ENCODE peak calls at places on chromosomes 13 and 19, in eight cellular contexts. G is cardiac fibroblast, Z is endothelial cell, Y is esophagus muscularis mucosa, X is heart right ventricle, U is GM20000, R is hepatocyte, C is left ventricle myocardium inferior. I is an unnamed sample.

GRCh38 chr19:17996826-17997316 is 11.1 kb upstream of the ARRDC2 start:
- DNase-seq in Y (peak), X (peak), R (peak), G (peak), U (peak), Z (peak), C (peak), I (peak)

GRCh38 chr19:44856438-44857083 is 10.5 kb downstream of the NECTIN2 start:
- DNase-seq in R (no peak), U (no peak), G (peak), Y (no peak), C (peak), Z (no peak), X (no peak), I (no peak)

GRCh38 chr19:46623915-46624502 is 880 bp downstream of the PTGIR start:
- DNase-seq in Y (no peak), X (no peak), U (no peak), C (no peak), G (no peak), Z (no peak), R (no peak), I (no peak)

GRCh38 chr19:12090807-12091206 is 26.3 kb downstream of the ZNF844 start:
- DNase-seq in X (peak), Z (no peak), Y (peak), G (peak), C (peak), U (peak), R (peak), I (peak)

GRCh38 chr13:29292045-29292444 is 303.4 kb downstream of the SLC7A1 start:
- DNase-seq in X (no peak), R (no peak), Z (no peak), U (no peak), C (no peak), Y (no peak), G (no peak), I (peak)

GRCh38 chr13:52599037-52599852 is 43.0 kb upstream of the HNRNPA1L2 start:
- DNase-seq in R (no peak), Y (no peak), U (no peak), X (no peak), Z (peak), C (no peak), G (peak), I (peak)

GRCh38 chr13:80054806-80055205 is 286.1 kb downstream of the SPRY2 start:
- DNase-seq in Y (no peak), U (no peak), X (no peak), R (no peak), C (no peak), G (peak), Z (no peak), I (no peak)

GRCh38 chr19:47240996-47241918 is 10.3 kb upstream of the BBC3 start:
- DNase-seq in R (peak), Y (no peak), C (peak), U (peak), Z (peak), X (peak), G (peak), I (peak)

GRCh38 chr19:17797397-17798201 is 2.7 kb downstream of the B3GNT3 start:
- DNase-seq in R (peak), Y (no peak), Z (no peak), X (no peak), G (peak), U (no peak), C (no peak), I (peak)

GRCh38 chr13:49464621-49465325 is 20.7 kb downstream of the SETDB2 start:
- DNase-seq in Z (no peak), Y (no peak), X (no peak), G (no peak), U (no peak), R (no peak), C (no peak), I (no peak)

GRCh38 chr19:5850743-5851293 is 431 bp downstream of the FUT3 start:
- DNase-seq in Y (no peak), G (peak), R (no peak), U (no peak), Z (no peak), X (no peak), C (no peak), I (no peak)

GRCh38 chr19:4318460-4318859 is 14.1 kb downstream of the FSD1 start:
- DNase-seq in C (no peak), Z (no peak), G (no peak), Y (no peak), U (no peak), R (no peak), X (no peak), I (no peak)

GRCh38 chr13:39870197-39870746 is 214.8 kb downstream of the COG6 start:
- DNase-seq in U (no peak), Z (no peak), X (no peak), G (peak), Y (no peak), R (no peak), C (no peak), I (no peak)

GRCh38 chr19:3125900-3126524 is 9.8 kb upstream of the GNA15 start:
- DNase-seq in R (peak), G (peak), C (peak), X (peak), Y (no peak), U (peak), Z (peak), I (peak)

GRCh38 chr13:110097013-110097412 is 209.9 kb downstream of the COL4A1 start:
- DNase-seq in Z (no peak), Y (no peak), R (no peak), U (no peak), C (no peak), G (no peak), X (no peak), I (no peak)

GRCh38 chr19:57055956-57056355 is 63.8 kb upstream of the USP29 start:
- DNase-seq in X (no peak), R (no peak), Y (no peak), U (no peak), Z (no peak), G (no peak), C (no peak), I (no peak)

GRCh38 chr13:108878732-108879131 is 249.3 kb downstream of the MYO16 start:
- DNase-seq in X (no peak), C (no peak), U (no peak), R (no peak), Y (peak), Z (no peak), G (no peak), I (no peak)

GRCh38 chr19:55370305-55370988 is at the start of gene IL11:
- DNase-seq in X (no peak), C (no peak), Y (no peak), Z (no peak), U (no peak), R (peak), G (peak), I (peak)

GRCh38 chr13:106612688-106613087 is 44.8 kb upstream of the ARGLU1 start:
- DNase-seq in C (peak), Y (no peak), U (no peak), R (peak), X (peak), G (peak), Z (no peak), I (no peak)

GRCh38 chr13:109744512-109745051 is 41.8 kb downstream of the IRS2 start:
- DNase-seq in Z (no peak), U (no peak), Y (no peak), G (peak), X (no peak), R (peak), C (peak), I (no peak)

GRCh38 chr19:13162749-13163608 is 12.8 kb downstream of the IER2 start:
- DNase-seq in G (peak), Z (peak), X (peak), U (peak), R (peak), C (peak), Y (peak), I (peak)

GRCh38 chr19:50908311-50908710 is 2.9 kb downstream of the KLK4 start:
- DNase-seq in X (no peak), Z (no peak), C (no peak), Y (no peak), R (no peak), U (no peak), G (no peak), I (no peak)

GRCh38 chr13:32390048-32390447 is 37.9 kb downstream of the N4BP2L1 start:
- DNase-seq in X (no peak), U (peak), Y (no peak), R (no peak), C (no peak), Z (no peak), G (no peak), I (no peak)

GRCh38 chr13:110136660-110137585 is 170.0 kb downstream of the COL4A1 start:
- DNase-seq in X (no peak), U (peak), R (no peak), G (no peak), C (no peak), Y (peak), Z (no peak), I (peak)

GRCh38 chr13:40187324-40187795 is 479.1 kb downstream of the FOXO1 start:
- DNase-seq in X (no peak), C (no peak), U (no peak), R (no peak), Z (no peak), G (no peak), Y (no peak), I (no peak)

GRCh38 chr19:44644391-44645016 is 794 bp downstream of the PVR start:
- DNase-seq in X (no peak), Y (no peak), C (no peak), G (peak), Z (peak), R (peak), U (peak), I (peak)

GRCh38 chr13:112719016-112719415 is 29.2 kb downstream of the ATP11A start:
- DNase-seq in Z (no peak), C (no peak), Y (no peak), G (no peak), X (no peak), R (no peak), U (no peak), I (no peak)

GRCh38 chr19:44694184-44694579 is 4.8 kb upstream of the CEACAM16 start:
- DNase-seq in Z (no peak), G (peak), R (no peak), U (no peak), C (no peak), Y (no peak), X (no peak), I (no peak)

GRCh38 chr13:106183410-106184128 is 351.9 kb downstream of the EFNB2 start:
- DNase-seq in Y (no peak), X (no peak), U (no peak), G (no peak), C (no peak), Z (no peak), R (peak), I (no peak)

GRCh38 chr13:29081036-29081435 is 260.9 kb downstream of the MTUS2 start:
- DNase-seq in Y (no peak), C (no peak), U (peak), G (no peak), R (no peak), X (no peak), Z (no peak), I (no peak)

GRCh38 chr13:45932611-45933182 is 81.1 kb upstream of the SIAH3 start:
- DNase-seq in U (no peak), Y (peak), C (no peak), Z (no peak), X (no peak), G (no peak), R (no peak), I (no peak)

GRCh38 chr13:77865588-77865987 is 53.0 kb downstream of the EDNRB start:
- DNase-seq in U (no peak), Z (no peak), Y (no peak), C (no peak), X (no peak), G (no peak), R (peak), I (no peak)

GRCh38 chr13:32587774-32588165 is 1.5 kb downstream of the PDS5B start:
- DNase-seq in Y (no peak), X (no peak), U (no peak), R (no peak), Z (no peak), G (peak), C (no peak), I (no peak)

GRCh38 chr13:23778879-23779278 is 110.3 kb downstream of the MIPEP start:
- DNase-seq in R (no peak), Z (no peak), X (no peak), U (no peak), G (peak), C (no peak), Y (no peak), I (no peak)

GRCh38 chr13:23777571-23777870 is 111.7 kb downstream of the MIPEP start:
- DNase-seq in Y (no peak), C (no peak), U (no peak), X (no peak), G (no peak), R (no peak), Z (no peak), I (no peak)

GRCh38 chr13:23776698-23777570 is 112.3 kb downstream of the MIPEP start:
- DNase-seq in G (no peak), U (peak), Y (no peak), R (no peak), Z (no peak), C (no peak), X (no peak), I (no peak)

GRCh38 chr13:23772717-23773116 is 116.5 kb downstream of the MIPEP start:
- DNase-seq in C (no peak), Y (no peak), Z (no peak), U (no peak), R (no peak), X (no peak), G (no peak), I (no peak)

DNA sequence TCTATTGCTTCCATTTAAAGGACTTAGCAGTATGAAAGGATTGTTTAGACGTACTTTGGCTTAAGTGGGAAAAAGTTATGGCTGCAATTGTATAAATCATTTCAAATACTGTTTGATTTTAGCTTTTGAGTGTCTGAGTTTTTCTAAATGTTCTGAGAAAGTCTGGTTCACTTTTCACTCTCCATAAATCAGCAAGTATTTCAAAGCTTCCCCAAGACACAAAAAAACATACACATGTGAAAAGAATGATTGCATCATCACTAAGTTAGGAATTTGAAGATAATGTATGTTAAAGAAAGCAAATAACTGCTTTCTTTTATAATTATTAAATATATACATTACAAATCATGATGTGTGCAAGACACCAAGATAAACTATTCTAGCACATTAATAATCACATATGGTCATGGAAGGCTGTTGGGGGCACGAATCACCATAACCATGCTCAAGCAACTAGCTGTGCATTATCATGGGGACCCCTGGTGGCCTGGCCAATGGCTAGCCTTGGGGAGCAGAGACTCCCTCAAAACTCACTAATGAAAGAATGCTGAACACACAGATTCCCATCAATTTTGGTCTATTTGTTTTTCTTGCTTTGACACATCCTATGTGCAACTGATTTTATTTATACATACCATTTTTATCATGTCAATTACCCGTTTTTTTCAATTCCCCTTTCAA is 111.1 kb downstream of the MIPEP start:
- DNase-seq in R (no peak), U (no peak), C (no peak), X (no peak), Z (no peak), Y (no peak), G (peak), I (no peak)
- TF ChIP-seq CTCF in R (peak), U (peak), C (peak), X (peak), Z (no peak), Y (no peak), G (no peak), I (no peak)

DNA sequence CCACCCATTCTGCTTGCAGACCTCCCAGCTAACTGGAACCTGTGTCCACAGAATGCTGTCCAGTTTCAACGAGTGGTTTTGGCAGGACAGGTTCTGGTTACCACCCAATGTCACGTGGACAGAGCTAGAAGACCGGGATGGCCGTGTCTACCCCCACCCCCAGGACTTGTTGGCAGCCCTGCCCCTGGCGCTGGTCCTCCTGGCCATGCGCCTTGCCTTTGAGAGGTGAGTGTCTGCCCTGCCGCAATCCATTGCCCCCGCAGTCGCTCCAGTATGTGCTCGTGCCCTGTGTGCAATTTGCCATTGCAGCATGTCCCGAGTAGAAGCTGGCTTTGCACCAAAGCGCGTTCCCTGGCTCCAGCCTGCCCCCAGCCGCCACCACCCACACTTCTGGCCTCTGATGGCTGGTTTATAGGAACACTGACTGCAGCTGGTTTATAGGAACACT is 41.9 kb downstream of the CERS4 start:
- DNase-seq in C (peak), R (peak), U (no peak), G (no peak), Y (peak), Z (no peak), X (peak), I (no peak)
- TF ChIP-seq CTCF in C (peak), R (no peak), U (no peak), G (no peak), Y (no peak), Z (no peak), X (peak), I (no peak)

GRCh38 chr19:29983568-29983967 is 41.5 kb downstream of the URI1 start:
- DNase-seq in U (no peak), Z (no peak), R (no peak), Y (no peak), C (no peak), X (no peak), G (no peak), I (no peak)

GRCh38 chr19:29992233-29992867 is 50.3 kb downstream of the URI1 start:
- DNase-seq in C (no peak), X (no peak), Y (no peak), R (no peak), Z (no peak), U (no peak), G (no peak), I (no peak)

DNA sequence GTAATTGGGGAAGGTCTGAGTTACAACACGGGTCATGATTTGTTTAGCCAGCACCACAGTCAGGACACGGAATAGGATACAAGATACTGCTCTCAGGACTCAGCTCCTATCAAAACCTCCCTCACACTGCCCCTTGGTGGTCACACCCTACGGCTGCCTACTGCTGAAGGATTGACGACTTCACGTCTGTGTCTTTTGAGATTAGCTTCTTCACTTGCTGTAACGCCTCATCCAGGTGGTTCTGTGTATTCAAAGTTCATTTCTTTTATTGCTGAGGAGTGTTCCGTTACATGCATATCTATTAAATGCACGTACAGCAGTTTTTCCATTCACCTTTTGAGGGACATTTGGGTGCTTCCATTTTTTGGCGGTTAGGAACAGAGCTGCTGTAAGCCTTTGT is 46.3 kb downstream of the URI1 start:
- DNase-seq in Z (no peak), Y (no peak), R (no peak), G (no peak), C (no peak), X (no peak), U (no peak), I (peak)
- TF ChIP-seq CTCF in Z (no peak), Y (no peak), R (no peak), G (no peak), C (no peak), X (no peak), U (no peak), I (peak)

GRCh38 chr13:97574926-97575325 is 141.0 kb downstream of the RAP2A start:
- DNase-seq in Z (peak), C (peak), G (peak), U (peak), X (peak), Y (no peak), R (peak), I (peak)
- TF ChIP-seq CTCF in Z (no peak), C (peak), G (peak), U (peak), X (peak), Y (no peak), R (peak), I (peak)

GRCh38 chr19:18999896-19000620 is 33.3 kb downstream of the SUGP2 start:
- DNase-seq in U (no peak), R (no peak), G (peak), Y (no peak), C (no peak), X (no peak), Z (peak), I (peak)
- TF ChIP-seq CTCF in U (no peak), R (peak), G (peak), Y (no peak), C (no peak), X (no peak), Z (no peak), I (peak)